ENCODE peak calls at places on chromosomes 2 and 18, in five cellular contexts. S, P, Z, A and Q are unnamed samples.

GRCh38 chr18:37368110-37368812 is 197.3 kb downstream of the CELF4 start:
- DNase-seq in P (no peak), S (no peak), A (no peak), Z (no peak), Q (no peak)

GRCh38 chr2:206799083-206799482 is 33.7 kb downstream of the FASTKD2 start:
- DNase-seq in S (no peak), A (no peak), Z (no peak), P (no peak), Q (no peak)

GRCh38 chr2:226623587-226624368 is 175.8 kb downstream of the IRS1 start:
- DNase-seq in P (no peak), A (no peak), S (no peak), Z (no peak), Q (no peak)

GRCh38 chr2:121205321-121205942 is 79.6 kb downstream of the TFCP2L1 start:
- DNase-seq in Z (peak; percentile 60), S (no peak), A (peak; percentile 0), P (no peak), Q (no peak)

GRCh38 chr2:140947236-140947635 is 1183.6 kb downstream of the LRP1B start:
- DNase-seq in S (no peak), A (no peak), Z (no peak), P (no peak), Q (no peak)

GRCh38 chr2:49753344-49753930 is 599.1 kb upstream of the FSHR start:
- DNase-seq in Z (no peak), S (no peak), A (no peak), P (no peak), Q (no peak)

GRCh38 chr18:25830787-25831186 is 259.6 kb downstream of the SS18 start:
- DNase-seq in Z (no peak), S (no peak), A (no peak), P (no peak), Q (no peak)

GRCh38 chr2:201233192-201234166 is 26.9 kb upstream of the CASP8 start:
- DNase-seq in S (peak; percentile 57), Z (peak; percentile 72), P (peak; percentile 63), A (no peak), Q (peak; percentile 81)

GRCh38 chr2:96082211-96083063 is 33.9 kb downstream of the ADRA2B start:
- DNase-seq in Z (no peak), P (no peak), A (no peak), S (no peak), Q (no peak)

GRCh38 chr2:175030380-175031271 is 25.4 kb upstream of the CHN1 start:
- DNase-seq in P (no peak), A (no peak), Z (no peak), S (peak; percentile 15), Q (no peak)

GRCh38 chr2:45083175-45083574 is 73.9 kb upstream of the SIX2 start:
- DNase-seq in P (no peak), S (no peak), Z (no peak), A (no peak), Q (no peak)

GRCh38 chr2:15653806-15654726 is 62.4 kb downstream of the DDX1 start:
- DNase-seq in P (no peak), Z (no peak), S (no peak), A (no peak), Q (no peak)

GRCh38 chr2:205743982-205744644 is 61.8 kb downstream of the NRP2 start:
- DNase-seq in P (no peak), A (no peak), S (no peak), Z (no peak), Q (no peak)